ENCODE peak calls at places on chromosomes 12 and 14, in four cellular contexts. One of them, this sample, is unnamed.

GRCh38 chr14:99806841-99807240 is 13.6 kb downstream of the EML1 start:
- DNase-seq in K562: no peak
- DNase-seq in HepG2: no peak
- DNase-seq in GM12878: no peak
- DNase-seq in this sample: no peak

GRCh38 chr12:121968880-121969279 is 50.5 kb downstream of the CFAP251 start:
- DNase-seq in GM12878: no peak
- DNase-seq in K562: no peak
- DNase-seq in HepG2: no peak
- DNase-seq in this sample: no peak

GRCh38 chr14:102911991-102912761 is 10.3 kb upstream of the AMN start:
- DNase-seq in HepG2: no peak
- DNase-seq in GM12878: no peak
- DNase-seq in K562: no peak
- DNase-seq in this sample: no peak

GRCh38 chr12:11758838-11759509 is 109.5 kb downstream of the ETV6 start:
- DNase-seq in HepG2: no peak
- DNase-seq in GM12878: peak
- DNase-seq in K562: no peak
- DNase-seq in this sample: no peak

GRCh38 chr12:106247731-106248176 is at the start of gene CKAP4:
- DNase-seq in K562: peak
- DNase-seq in GM12878: no peak
- DNase-seq in HepG2: peak
- DNase-seq in this sample: no peak

GRCh38 chr12:100554608-100555077 is 18.8 kb upstream of the GAS2L3 start:
- DNase-seq in HepG2: peak
- DNase-seq in GM12878: no peak
- DNase-seq in K562: peak
- DNase-seq in this sample: no peak

GRCh38 chr12:74105434-74105833 is 432.2 kb upstream of the ATXN7L3B start:
- DNase-seq in HepG2: no peak
- DNase-seq in GM12878: no peak
- DNase-seq in K562: no peak
- DNase-seq in this sample: no peak

GRCh38 chr12:10140001-10140400 is 10.0 kb upstream of the CLEC7A start:
- DNase-seq in GM12878: peak
- DNase-seq in HepG2: peak
- DNase-seq in K562: peak
- DNase-seq in this sample: no peak

GRCh38 chr14:21647380-21647779 is 6.3 kb upstream of the OR4E2 start:
- DNase-seq in GM12878: no peak
- DNase-seq in HepG2: no peak
- DNase-seq in K562: no peak
- DNase-seq in this sample: no peak

GRCh38 chr12:130070017-130070653 is 92.1 kb upstream of the FZD10 start:
- DNase-seq in K562: peak
- DNase-seq in GM12878: no peak
- DNase-seq in HepG2: no peak
- DNase-seq in this sample: no peak

GRCh38 chr14:70166530-70167203 is 22.1 kb downstream of the SLC8A3 start:
- DNase-seq in K562: no peak
- DNase-seq in GM12878: no peak
- DNase-seq in HepG2: no peak
- DNase-seq in this sample: no peak

GRCh38 chr12:104479141-104479662 is 22.5 kb downstream of the CHST11 start:
- DNase-seq in GM12878: no peak
- DNase-seq in HepG2: no peak
- DNase-seq in K562: no peak
- DNase-seq in this sample: no peak

GRCh38 chr12:51788876-51789275 is 59.6 kb downstream of the FIGNL2 start:
- DNase-seq in K562: no peak
- DNase-seq in GM12878: no peak
- DNase-seq in HepG2: no peak
- DNase-seq in this sample: no peak

GRCh38 chr12:58176296-58176869 is 235.0 kb downstream of the ATP23 start:
- DNase-seq in K562: peak
- DNase-seq in GM12878: no peak
- DNase-seq in HepG2: peak
- DNase-seq in this sample: peak

GRCh38 chr12:131042848-131043245 is 89.1 kb downstream of the ADGRD1 start:
- DNase-seq in HepG2: no peak
- DNase-seq in GM12878: no peak
- DNase-seq in K562: no peak
- DNase-seq in this sample: no peak

DNA sequence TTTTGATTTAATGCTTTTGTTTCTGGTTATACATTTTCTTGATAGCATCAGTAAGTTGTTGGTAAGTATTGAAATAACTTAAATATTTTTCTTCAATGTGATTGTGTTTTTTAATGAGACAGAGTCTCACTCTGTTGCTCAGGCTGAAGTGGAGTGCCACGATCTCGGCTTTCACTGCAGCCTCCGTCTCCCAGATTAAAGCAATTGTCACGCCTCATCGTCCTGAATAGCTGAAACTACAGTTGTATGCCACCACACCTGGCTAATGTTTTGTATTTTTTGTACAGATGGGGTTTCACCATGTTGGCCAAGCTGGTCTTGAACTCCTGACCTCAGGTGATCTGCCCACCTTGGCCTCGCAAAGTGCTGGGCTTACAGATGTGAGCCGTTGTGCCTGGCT is 78.8 kb downstream of the FGD4 start:
- DNase-seq in GM12878: no peak
- DNase-seq in HepG2: no peak
- DNase-seq in K562: no peak
- DNase-seq in this sample: no peak
- TF ChIP-seq BRCA1 in GM12878: no peak
- TF ChIP-seq BRCA1 in HepG2: no peak
- TF ChIP-seq BRCA1 in K562: no peak
- TF ChIP-seq BRCA1 in this sample: no peak

GRCh38 chr14:68682166-68683103 is 110.4 kb downstream of the ZFP36L1 start:
- DNase-seq in GM12878: peak
- DNase-seq in HepG2: peak
- DNase-seq in K562: peak
- DNase-seq in this sample: no peak
- TF ChIP-seq BRCA1 in GM12878: no peak
- TF ChIP-seq BRCA1 in HepG2: no peak
- TF ChIP-seq BRCA1 in K562: no peak
- TF ChIP-seq BRCA1 in this sample: no peak

GRCh38 chr12:112004041-112004440 is 8.9 kb downstream of the TMEM116 start:
- DNase-seq in HepG2: no peak
- DNase-seq in GM12878: no peak
- DNase-seq in K562: no peak
- DNase-seq in this sample: no peak
- TF ChIP-seq BRCA1 in HepG2: no peak
- TF ChIP-seq BRCA1 in GM12878: no peak
- TF ChIP-seq BRCA1 in K562: no peak
- TF ChIP-seq BRCA1 in this sample: no peak

GRCh38 chr14:78863143-78863542 is 693.0 kb downstream of the NRXN3 start:
- DNase-seq in HepG2: peak
- DNase-seq in GM12878: no peak
- DNase-seq in K562: peak
- DNase-seq in this sample: no peak
- TF ChIP-seq BRCA1 in HepG2: no peak
- TF ChIP-seq BRCA1 in GM12878: no peak
- TF ChIP-seq BRCA1 in K562: no peak
- TF ChIP-seq BRCA1 in this sample: no peak

GRCh38 chr14:67513631-67514108 is 19.4 kb upstream of the PLEKHH1 start:
- DNase-seq in K562: no peak
- DNase-seq in GM12878: no peak
- DNase-seq in HepG2: no peak
- DNase-seq in this sample: no peak
- TF ChIP-seq BRCA1 in K562: no peak
- TF ChIP-seq BRCA1 in GM12878: no peak
- TF ChIP-seq BRCA1 in HepG2: no peak
- TF ChIP-seq BRCA1 in this sample: no peak

GRCh38 chr12:63808631-63809030 is 28.9 kb downstream of the RXYLT1 start:
- DNase-seq in K562: no peak
- DNase-seq in HepG2: no peak
- DNase-seq in GM12878: no peak
- DNase-seq in this sample: no peak
- TF ChIP-seq BRCA1 in K562: no peak
- TF ChIP-seq BRCA1 in HepG2: no peak
- TF ChIP-seq BRCA1 in GM12878: no peak
- TF ChIP-seq BRCA1 in this sample: no peak

GRCh38 chr14:105021656-105022275 is 883 bp upstream of the CDCA4 start:
- DNase-seq in K562: peak
- DNase-seq in GM12878: no peak
- DNase-seq in HepG2: peak
- DNase-seq in this sample: peak
- TF ChIP-seq BRCA1 in K562: no peak
- TF ChIP-seq BRCA1 in GM12878: no peak
- TF ChIP-seq BRCA1 in HepG2: no peak
- TF ChIP-seq BRCA1 in this sample: no peak

DNA sequence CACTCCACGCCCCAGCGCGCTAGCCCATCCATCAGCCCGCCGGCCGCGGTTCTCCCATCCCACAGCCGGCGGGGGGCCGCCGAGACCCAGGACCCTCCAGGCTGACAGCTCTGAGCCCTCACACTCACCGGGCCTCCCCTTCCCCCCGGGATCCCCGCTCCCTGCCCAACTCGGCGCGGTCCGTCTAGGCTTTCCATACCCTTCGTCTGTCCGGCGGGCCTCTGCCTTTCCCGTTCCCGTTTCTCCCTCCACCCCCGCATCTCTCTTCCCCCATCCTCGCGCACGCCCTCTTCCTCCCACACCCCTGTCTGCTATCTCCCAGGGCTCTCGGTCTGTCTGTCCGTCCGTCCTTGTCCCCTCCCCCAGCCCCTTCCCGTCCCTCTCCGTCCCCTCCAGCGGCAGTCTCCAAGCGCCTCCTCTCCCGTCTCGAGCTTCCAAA is 719 bp downstream of the ZFHX2 start:
- DNase-seq in GM12878: no peak
- DNase-seq in K562: peak
- DNase-seq in HepG2: no peak
- DNase-seq in this sample: no peak
- TF ChIP-seq BRCA1 in GM12878: no peak
- TF ChIP-seq BRCA1 in K562: no peak
- TF ChIP-seq BRCA1 in HepG2: no peak
- TF ChIP-seq BRCA1 in this sample: no peak

DNA sequence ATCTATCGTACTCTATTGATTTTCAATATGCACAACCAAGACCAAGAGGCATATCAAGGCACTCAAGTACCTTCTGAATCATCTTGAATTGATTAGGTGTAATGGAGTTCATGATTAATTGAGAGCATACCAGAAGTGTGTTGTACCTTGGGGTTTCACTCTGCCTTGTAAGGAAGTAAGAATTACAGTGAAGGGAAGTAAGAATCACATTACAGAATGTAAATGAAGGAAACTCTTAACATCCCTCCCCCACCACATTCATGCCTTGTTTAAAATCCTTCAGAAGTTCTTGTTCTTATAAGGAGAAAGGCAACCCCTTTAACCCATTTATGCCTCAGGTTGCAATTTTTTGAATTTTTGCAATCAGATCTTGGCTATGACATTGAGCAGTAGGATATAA is 5.4 kb upstream of the MGAT4C start:
- DNase-seq in GM12878: no peak
- DNase-seq in HepG2: no peak
- DNase-seq in K562: no peak
- DNase-seq in this sample: no peak
- TF ChIP-seq BRCA1 in GM12878: no peak
- TF ChIP-seq BRCA1 in HepG2: no peak
- TF ChIP-seq BRCA1 in K562: no peak
- TF ChIP-seq BRCA1 in this sample: no peak

GRCh38 chr12:2234951-2235350 is 182.2 kb downstream of the CACNA1C start:
- DNase-seq in K562: no peak
- DNase-seq in GM12878: no peak
- DNase-seq in HepG2: no peak
- DNase-seq in this sample: no peak
- TF ChIP-seq BRCA1 in K562: no peak
- TF ChIP-seq BRCA1 in GM12878: no peak
- TF ChIP-seq BRCA1 in HepG2: no peak
- TF ChIP-seq BRCA1 in this sample: no peak